ENCODE peak calls at places on chromosomes 13 and 19, in nine cellular contexts. J is GM12878; C is T-helper 2 cell; T is fibroblast of mammary gland; O is HT1080; K is stimulated activated CD8-positive, alpha-beta memory T cell treated with anti-CD3 and anti-CD28 coated beads, Interleukin-15, amount 100 ng/mL, for 24 hours; P is AG04449; E is CD4-positive, alpha-beta T cell; S is uterus. M is an unnamed sample.

GRCh38 chr19:32053366-32053765 is 292.0 kb upstream of the ZNF507 start:
- DNase-seq in J (no peak), C (no peak), T (no peak), O (no peak), K (no peak), P (no peak), E (no peak), S (no peak), M (no peak)

GRCh38 chr19:38666662-38667448 is 19.4 kb downstream of the ACTN4 start:
- DNase-seq in J (no peak), C (no peak), T (peak), O (peak), K (no peak), P (no peak), E (peak), S (no peak), M (no peak)

GRCh38 chr19:23482829-23483228 is 87.6 kb upstream of the ZNF91 start:
- DNase-seq in J (no peak), C (no peak), T (no peak), O (peak), K (no peak), P (no peak), E (no peak), S (no peak), M (no peak)

GRCh38 chr13:43057653-43058317 is 34.4 kb downstream of the DNAJC15 start:
- DNase-seq in J (no peak), C (no peak), T (no peak), O (peak), K (no peak), P (no peak), E (peak), S (no peak), M (no peak)

GRCh38 chr13:28705734-28706133 is 13.0 kb downstream of the SLC46A3 start:
- DNase-seq in J (no peak), C (no peak), T (peak), O (no peak), K (no peak), P (no peak), E (no peak), S (no peak), M (no peak)

GRCh38 chr19:51751655-51752054 is at the start of gene FPR1:
- DNase-seq in J (no peak), C (no peak), T (peak), O (peak), K (no peak), P (no peak), E (no peak), S (no peak), M (no peak)

GRCh38 chr19:48419158-48419920 is 25.9 kb downstream of the GRIN2D start:
- DNase-seq in J (peak), C (peak), T (peak), O (peak), K (no peak), P (no peak), E (peak), S (no peak), M (no peak)

GRCh38 chr19:15137777-15138176 is 30.6 kb downstream of the SYDE1 start:
- DNase-seq in J (no peak), C (no peak), T (no peak), O (peak), K (no peak), P (no peak), E (no peak), S (no peak), M (no peak)

GRCh38 chr13:68173111-68173510 is 943.0 kb upstream of the PCDH9 start:
- DNase-seq in J (no peak), C (no peak), T (peak), O (peak), K (no peak), P (no peak), E (no peak), S (no peak), M (no peak)

GRCh38 chr13:44259045-44260042 is 114.3 kb upstream of the SERP2 start:
- DNase-seq in J (peak), C (peak), T (peak), O (peak), K (no peak), P (no peak), E (peak), S (no peak), M (peak)

GRCh38 chr13:26219726-26220125 is 2.4 kb downstream of the RNF6 start:
- DNase-seq in J (no peak), C (no peak), T (peak), O (no peak), K (no peak), P (no peak), E (no peak), S (no peak), M (no peak)

GRCh38 chr13:27354379-27354778 is 70.0 kb upstream of the GTF3A start:
- DNase-seq in J (no peak), C (no peak), T (peak), O (no peak), K (no peak), P (no peak), E (no peak), S (no peak), M (no peak)

GRCh38 chr13:106121173-106121754 is 414.2 kb downstream of the EFNB2 start:
- DNase-seq in J (no peak), C (no peak), T (no peak), O (no peak), K (no peak), P (no peak), E (no peak), S (no peak), M (no peak)

GRCh38 chr19:5002143-5002542 is 33.2 kb downstream of the KDM4B start:
- DNase-seq in J (no peak), C (no peak), T (peak), O (peak), K (no peak), P (no peak), E (no peak), S (no peak), M (no peak)

GRCh38 chr13:57630661-57631606 is 610 bp upstream of the PCDH17 start:
- DNase-seq in J (no peak), C (no peak), T (peak), O (no peak), K (no peak), P (no peak), E (no peak), S (no peak), M (no peak)

GRCh38 chr13:48501705-48502104 is 31.2 kb downstream of the RCBTB2 start:
- DNase-seq in J (no peak), C (no peak), T (no peak), O (peak), K (no peak), P (no peak), E (no peak), S (no peak), M (peak)

GRCh38 chr19:17234911-17235617 is 9.0 kb downstream of the OCEL1 start:
- DNase-seq in J (no peak), C (peak), T (peak), O (peak), K (no peak), P (no peak), E (peak), S (peak), M (no peak)

GRCh38 chr19:45250216-45250831 is 747 bp upstream of the MARK4 start:
- DNase-seq in J (no peak), C (no peak), T (no peak), O (no peak), K (no peak), P (no peak), E (no peak), S (no peak), M (no peak)

GRCh38 chr19:38653028-38653571 is 5.7 kb downstream of the ACTN4 start:
- DNase-seq in J (no peak), C (no peak), T (peak), O (no peak), K (no peak), P (no peak), E (no peak), S (no peak), M (no peak)

GRCh38 chr13:30787747-30788535 is 52.6 kb downstream of the ALOX5AP start:
- DNase-seq in J (no peak), C (no peak), T (peak), O (no peak), K (no peak), P (no peak), E (no peak), S (no peak), M (no peak)

GRCh38 chr13:99464441-99464949 is 36.8 kb upstream of the TM9SF2 start:
- DNase-seq in J (no peak), C (no peak), T (peak), O (no peak), K (no peak), P (no peak), E (peak), S (no peak), M (no peak)

GRCh38 chr13:94110011-94110410 is 369.5 kb downstream of the DCT start:
- DNase-seq in J (no peak), C (no peak), T (peak), O (no peak), K (no peak), P (no peak), E (no peak), S (no peak), M (no peak)

GRCh38 chr13:28679628-28680027 is 20.7 kb downstream of the POMP start:
- DNase-seq in J (no peak), C (no peak), T (peak), O (no peak), K (no peak), P (no peak), E (no peak), S (no peak), M (no peak)

GRCh38 chr19:2327773-2328400 is 499 bp downstream of the LSM7 start:
- DNase-seq in J (peak), C (peak), T (peak), O (peak), K (no peak), P (peak), E (peak), S (no peak), M (peak)

GRCh38 chr19:33751386-33751770 is 45.3 kb upstream of the KCTD15 start:
- DNase-seq in J (no peak), C (no peak), T (no peak), O (no peak), K (no peak), P (no peak), E (no peak), S (no peak), M (no peak)

GRCh38 chr13:40247845-40248244 is 418.6 kb downstream of the FOXO1 start:
- DNase-seq in J (no peak), C (no peak), T (peak), O (no peak), K (no peak), P (no peak), E (no peak), S (no peak), M (no peak)

GRCh38 chr13:20174656-20175405 is 14.0 kb upstream of the GJA3 start:
- DNase-seq in J (peak), C (peak), T (peak), O (peak), K (no peak), P (peak), E (peak), S (peak), M (peak)

GRCh38 chr19:8526345-8527062 is 12.5 kb upstream of the ZNF414 start:
- DNase-seq in J (no peak), C (no peak), T (peak), O (no peak), K (no peak), P (peak), E (no peak), S (peak), M (no peak)

GRCh38 chr13:103898481-103898880 is 832.3 kb upstream of the SLC10A2 start:
- DNase-seq in J (no peak), C (no peak), T (no peak), O (no peak), K (no peak), P (no peak), E (no peak), S (no peak), M (no peak)

GRCh38 chr13:54884645-54885044 is 1856.0 kb downstream of the OLFM4 start:
- DNase-seq in J (no peak), C (no peak), T (no peak), O (no peak), K (no peak), P (no peak), E (no peak), S (no peak), M (no peak)

GRCh38 chr19:4277051-4277700 is 1.9 kb upstream of the SHD start:
- DNase-seq in J (no peak), C (no peak), T (no peak), O (no peak), K (no peak), P (no peak), E (no peak), S (no peak), M (no peak)

GRCh38 chr19:6772028-6772865 is at the start of gene VAV1:
- DNase-seq in J (peak), C (peak), T (no peak), O (no peak), K (peak), P (no peak), E (peak), S (no peak), M (peak)

GRCh38 chr13:70960841-70961443 is 852.7 kb upstream of the KLHL1 start:
- DNase-seq in J (peak), C (no peak), T (peak), O (no peak), K (no peak), P (no peak), E (no peak), S (no peak), M (no peak)

GRCh38 chr13:101397742-101398141 is 18.6 kb downstream of the NALCN start:
- DNase-seq in J (no peak), C (no peak), T (peak), O (peak), K (no peak), P (no peak), E (no peak), S (no peak), M (no peak)

GRCh38 chr19:4059931-4060620 is 6.6 kb downstream of the ZBTB7A start:
- DNase-seq in J (peak), C (peak), T (peak), O (no peak), K (no peak), P (no peak), E (peak), S (peak), M (no peak)

M was measured in GM12864.